ENCODE peak calls at places on chromosome 14, in four cellular contexts. One of them, this sample, is unnamed.

GRCh38 chr14:30005114-30005698 is 77.6 kb upstream of the PRKD1 start:
- DNase-seq in stimulated activated naive CD8-positive, alpha-beta T cell treated with anti-CD3 and anti-CD28 coated beads, Interleukin-15, amount 100 ng/mL, for 72 hours: no peak
- DNase-seq in HTR-8/SVneo: peak
- DNase-seq in iris pigment epithelial cell: peak
- DNase-seq in this sample: peak

GRCh38 chr14:80926706-80927384 is 14.7 kb downstream of the CEP128 start:
- DNase-seq in iris pigment epithelial cell: peak
- DNase-seq in stimulated activated naive CD8-positive, alpha-beta T cell treated with anti-CD3 and anti-CD28 coated beads, Interleukin-15, amount 100 ng/mL, for 72 hours: no peak
- DNase-seq in HTR-8/SVneo: no peak
- DNase-seq in this sample: no peak

GRCh38 chr14:69536976-69537375 is 37.7 kb downstream of the CCDC177 start:
- DNase-seq in stimulated activated naive CD8-positive, alpha-beta T cell treated with anti-CD3 and anti-CD28 coated beads, Interleukin-15, amount 100 ng/mL, for 72 hours: no peak
- DNase-seq in HTR-8/SVneo: no peak
- DNase-seq in iris pigment epithelial cell: no peak
- DNase-seq in this sample: no peak

GRCh38 chr14:65237023-65237814 is 134.9 kb upstream of the MAX start:
- DNase-seq in HTR-8/SVneo: no peak
- DNase-seq in stimulated activated naive CD8-positive, alpha-beta T cell treated with anti-CD3 and anti-CD28 coated beads, Interleukin-15, amount 100 ng/mL, for 72 hours: no peak
- DNase-seq in iris pigment epithelial cell: peak
- DNase-seq in this sample: no peak

GRCh38 chr14:63342381-63342780 is 23.6 kb upstream of the GPHB5 start:
- DNase-seq in HTR-8/SVneo: no peak
- DNase-seq in stimulated activated naive CD8-positive, alpha-beta T cell treated with anti-CD3 and anti-CD28 coated beads, Interleukin-15, amount 100 ng/mL, for 72 hours: no peak
- DNase-seq in iris pigment epithelial cell: no peak
- DNase-seq in this sample: no peak

GRCh38 chr14:20278414-20278813 is 27.3 kb downstream of the TTC5 start:
- DNase-seq in iris pigment epithelial cell: peak
- DNase-seq in stimulated activated naive CD8-positive, alpha-beta T cell treated with anti-CD3 and anti-CD28 coated beads, Interleukin-15, amount 100 ng/mL, for 72 hours: no peak
- DNase-seq in HTR-8/SVneo: no peak
- DNase-seq in this sample: no peak

GRCh38 chr14:64855732-64856527 is 23.8 kb downstream of the SPTB start:
- DNase-seq in stimulated activated naive CD8-positive, alpha-beta T cell treated with anti-CD3 and anti-CD28 coated beads, Interleukin-15, amount 100 ng/mL, for 72 hours: no peak
- DNase-seq in HTR-8/SVneo: no peak
- DNase-seq in iris pigment epithelial cell: no peak
- DNase-seq in this sample: no peak

GRCh38 chr14:94344389-94344788 is 21.3 kb upstream of the SERPINA6 start:
- DNase-seq in HTR-8/SVneo: no peak
- DNase-seq in iris pigment epithelial cell: no peak
- DNase-seq in stimulated activated naive CD8-positive, alpha-beta T cell treated with anti-CD3 and anti-CD28 coated beads, Interleukin-15, amount 100 ng/mL, for 72 hours: no peak
- DNase-seq in this sample: no peak

GRCh38 chr14:104341532-104342434 is 203.4 kb downstream of the KIF26A start:
- DNase-seq in stimulated activated naive CD8-positive, alpha-beta T cell treated with anti-CD3 and anti-CD28 coated beads, Interleukin-15, amount 100 ng/mL, for 72 hours: peak
- DNase-seq in iris pigment epithelial cell: peak
- DNase-seq in HTR-8/SVneo: peak
- DNase-seq in this sample: peak

GRCh38 chr14:61461808-61462275 is 140.5 kb downstream of the PRKCH start:
- DNase-seq in stimulated activated naive CD8-positive, alpha-beta T cell treated with anti-CD3 and anti-CD28 coated beads, Interleukin-15, amount 100 ng/mL, for 72 hours: peak
- DNase-seq in iris pigment epithelial cell: peak
- DNase-seq in HTR-8/SVneo: peak
- DNase-seq in this sample: peak

GRCh38 chr14:35810963-35811362 is 1.9 kb upstream of the RALGAPA1 start:
- DNase-seq in stimulated activated naive CD8-positive, alpha-beta T cell treated with anti-CD3 and anti-CD28 coated beads, Interleukin-15, amount 100 ng/mL, for 72 hours: no peak
- DNase-seq in HTR-8/SVneo: no peak
- DNase-seq in iris pigment epithelial cell: no peak
- DNase-seq in this sample: no peak

GRCh38 chr14:57078054-57078453 is 190.7 kb downstream of the EXOC5 start:
- DNase-seq in iris pigment epithelial cell: no peak
- DNase-seq in HTR-8/SVneo: no peak
- DNase-seq in stimulated activated naive CD8-positive, alpha-beta T cell treated with anti-CD3 and anti-CD28 coated beads, Interleukin-15, amount 100 ng/mL, for 72 hours: no peak
- DNase-seq in this sample: no peak

GRCh38 chr14:58865520-58866281 is 227.9 kb downstream of the DACT1 start:
- DNase-seq in stimulated activated naive CD8-positive, alpha-beta T cell treated with anti-CD3 and anti-CD28 coated beads, Interleukin-15, amount 100 ng/mL, for 72 hours: no peak
- DNase-seq in iris pigment epithelial cell: peak
- DNase-seq in HTR-8/SVneo: no peak
- DNase-seq in this sample: no peak

GRCh38 chr14:74203546-74203945 is 35.7 kb upstream of the VSX2 start:
- DNase-seq in stimulated activated naive CD8-positive, alpha-beta T cell treated with anti-CD3 and anti-CD28 coated beads, Interleukin-15, amount 100 ng/mL, for 72 hours: no peak
- DNase-seq in iris pigment epithelial cell: no peak
- DNase-seq in HTR-8/SVneo: no peak
- DNase-seq in this sample: no peak